ENCODE peak calls at places on chromosome 15, in eight cellular contexts. I, E, N, S, D, G, V and H are unnamed samples.
A peak's percentile ranks its signal among the peaks of the same experiment; 100 is the strongest.

GRCh38 chr15:65870889-65871533 is 1.7 kb downstream of the RAB11A start:
- DNase-seq in I (peak; percentile 67), E (no peak), N (no peak), S (no peak), D (peak; percentile 11), G (no peak), V (peak; percentile 73), H (no peak)

GRCh38 chr15:78000089-78000926 is 77.2 kb downstream of the TBC1D2B start:
- DNase-seq in I (no peak), E (peak; percentile 74), N (no peak), S (peak; percentile 53), D (peak; percentile 77), G (peak; percentile 74), V (peak; percentile 62), H (no peak)

GRCh38 chr15:98000249-98001203 is 40.0 kb downstream of the ARRDC4 start:
- DNase-seq in I (no peak), E (no peak), N (no peak), S (no peak), D (peak; percentile 80), G (no peak), V (peak; percentile 99), H (no peak)

GRCh38 chr15:78808550-78808949 is 2.7 kb downstream of the ADAMTS7 start:
- DNase-seq in I (peak; percentile 45), E (no peak), N (no peak), S (no peak), D (no peak), G (no peak), V (peak; percentile 42), H (no peak)

GRCh38 chr15:99613887-99614642 is 48.3 kb downstream of the MEF2A start:
- DNase-seq in I (peak; percentile 4), E (peak; percentile 38), N (no peak), S (no peak), D (no peak), G (no peak), V (peak; percentile 18), H (no peak)

GRCh38 chr15:101207867-101208288 is 44.0 kb downstream of the CHSY1 start:
- DNase-seq in I (no peak), E (peak; percentile 54), N (peak; percentile 76), S (no peak), D (peak; percentile 23), G (no peak), V (no peak), H (no peak)

GRCh38 chr15:61653110-61653509 is 407.1 kb downstream of the VPS13C start:
- DNase-seq in I (no peak), E (peak; percentile 71), N (no peak), S (no peak), D (peak; percentile 31), G (no peak), V (no peak), H (no peak)

GRCh38 chr15:88487176-88487795 is 19.8 kb downstream of the MRPS11 start:
- DNase-seq in I (peak; percentile 43), E (no peak), N (no peak), S (no peak), D (no peak), G (no peak), V (no peak), H (no peak)

GRCh38 chr15:83044156-83044555 is 22.9 kb downstream of the BTBD1 start:
- DNase-seq in I (no peak), E (no peak), N (no peak), S (no peak), D (no peak), G (no peak), V (no peak), H (no peak)

GRCh38 chr15:64572856-64573255 is 112.5 kb downstream of the ZNF609 start:
- DNase-seq in I (no peak), E (no peak), N (no peak), S (no peak), D (no peak), G (no peak), V (no peak), H (no peak)

GRCh38 chr15:80251505-80252280 is at the start of gene CTXND1:
- DNase-seq in I (no peak), E (peak; percentile 17), N (no peak), S (no peak), D (peak; percentile 24), G (no peak), V (no peak), H (no peak)

GRCh38 chr15:78675617-78676360 is 34.8 kb upstream of the CHRNB4 start:
- DNase-seq in I (no peak), E (no peak), N (no peak), S (no peak), D (no peak), G (no peak), V (no peak), H (no peak)

GRCh38 chr15:62886431-62887071 is 156.0 kb upstream of the TPM1 start:
- DNase-seq in I (no peak), E (no peak), N (no peak), S (no peak), D (peak; percentile 72), G (no peak), V (peak; percentile 31), H (no peak)

GRCh38 chr15:59950603-59951388 is 53.3 kb upstream of the FOXB1 start:
- DNase-seq in I (no peak), E (no peak), N (no peak), S (no peak), D (no peak), G (no peak), V (no peak), H (no peak)

GRCh38 chr15:60400957-60401356 is 3.2 kb upstream of the ANXA2 start:
- DNase-seq in I (no peak), E (no peak), N (no peak), S (no peak), D (no peak), G (no peak), V (no peak), H (no peak)

GRCh38 chr15:78243491-78243941 is 9.2 kb upstream of the ACSBG1 start:
- DNase-seq in I (peak; percentile 63), E (peak; percentile 42), N (no peak), S (no peak), D (peak; percentile 47), G (no peak), V (peak; percentile 71), H (no peak)

GRCh38 chr15:67248106-67248505 is 6.4 kb downstream of the AAGAB start:
- DNase-seq in I (peak; percentile 21), E (no peak), N (no peak), S (no peak), D (no peak), G (no peak), V (no peak), H (no peak)

GRCh38 chr15:31172606-31173005 is 71.1 kb upstream of the TRPM1 start:
- DNase-seq in I (no peak), E (no peak), N (no peak), S (no peak), D (no peak), G (no peak), V (no peak), H (no peak)

GRCh38 chr15:52163321-52164190 is 27.6 kb downstream of the GNB5 start:
- DNase-seq in I (no peak), E (no peak), N (no peak), S (no peak), D (peak; percentile 35), G (no peak), V (no peak), H (no peak)

GRCh38 chr15:35305031-35305555 is 220.0 kb upstream of the NANOGP8 start:
- DNase-seq in I (no peak), E (no peak), N (no peak), S (no peak), D (no peak), G (no peak), V (peak; percentile 52), H (no peak)

GRCh38 chr15:78907577-78907976 is 34.9 kb downstream of the MORF4L1 start:
- DNase-seq in I (no peak), E (no peak), N (no peak), S (no peak), D (no peak), G (no peak), V (no peak), H (no peak)

GRCh38 chr15:37771462-37771861 is 163.0 kb upstream of the TMCO5A start:
- DNase-seq in I (no peak), E (no peak), N (no peak), S (no peak), D (peak; percentile 49), G (no peak), V (peak; percentile 16), H (no peak)

GRCh38 chr15:29818141-29818540 is 4.1 kb downstream of the TJP1 start:
- DNase-seq in I (no peak), E (no peak), N (no peak), S (no peak), D (no peak), G (no peak), V (peak; percentile 25), H (no peak)

GRCh38 chr15:69107025-69107620 is 53.3 kb upstream of the GLCE start:
- DNase-seq in I (no peak), E (no peak), N (no peak), S (no peak), D (no peak), G (no peak), V (no peak), H (no peak)

GRCh38 chr15:33735637-33736247 is 232.6 kb upstream of the CHRM5 start:
- DNase-seq in I (no peak), E (no peak), N (no peak), S (no peak), D (peak; percentile 46), G (no peak), V (peak; percentile 42), H (no peak)